ENCODE peak calls at places on chromosome 3, in ten cellular contexts. One of them, this sample, is unnamed.

GRCh38 chr3:155604126-155604525 is 140.7 kb downstream of the PLCH1 start:
- DNase-seq in PC-9: no peak
- DNase-seq in astrocyte of the cerebellum: no peak
- DNase-seq in cardiac fibroblast: no peak
- DNase-seq in kidney tubule cell: no peak
- DNase-seq in AG09309: no peak
- DNase-seq in CD8-positive, alpha-beta memory T cell: no peak
- DNase-seq in activated T-cell treated with anti-CD3 and anti-CD28 coated beads, Interleukin-2, amount 50 U/mL, for 24 hours: no peak
- DNase-seq in adrenal gland: no peak
- DNase-seq in A172: no peak
- DNase-seq in this sample: peak

GRCh38 chr3:194134231-194134756 is 1.7 kb upstream of the HES1 start:
- DNase-seq in PC-9: no peak
- DNase-seq in astrocyte of the cerebellum: no peak
- DNase-seq in cardiac fibroblast: no peak
- DNase-seq in kidney tubule cell: peak
- DNase-seq in AG09309: no peak
- DNase-seq in CD8-positive, alpha-beta memory T cell: peak
- DNase-seq in activated T-cell treated with anti-CD3 and anti-CD28 coated beads, Interleukin-2, amount 50 U/mL, for 24 hours: peak
- DNase-seq in adrenal gland: peak
- DNase-seq in A172: no peak
- DNase-seq in this sample: no peak

GRCh38 chr3:16595778-16596177 is 9.4 kb downstream of the DAZL start:
- DNase-seq in PC-9: no peak
- DNase-seq in astrocyte of the cerebellum: no peak
- DNase-seq in cardiac fibroblast: no peak
- DNase-seq in kidney tubule cell: no peak
- DNase-seq in AG09309: no peak
- DNase-seq in CD8-positive, alpha-beta memory T cell: no peak
- DNase-seq in activated T-cell treated with anti-CD3 and anti-CD28 coated beads, Interleukin-2, amount 50 U/mL, for 24 hours: no peak
- DNase-seq in adrenal gland: no peak
- DNase-seq in A172: no peak
- DNase-seq in this sample: peak

GRCh38 chr3:86996261-86996955 is 5.5 kb upstream of the VGLL3 start:
- DNase-seq in PC-9: no peak
- DNase-seq in astrocyte of the cerebellum: no peak
- DNase-seq in cardiac fibroblast: peak
- DNase-seq in kidney tubule cell: no peak
- DNase-seq in AG09309: no peak
- DNase-seq in CD8-positive, alpha-beta memory T cell: no peak
- DNase-seq in activated T-cell treated with anti-CD3 and anti-CD28 coated beads, Interleukin-2, amount 50 U/mL, for 24 hours: no peak
- DNase-seq in adrenal gland: no peak
- DNase-seq in A172: no peak
- DNase-seq in this sample: no peak

GRCh38 chr3:134810850-134811249 is 15.8 kb downstream of the EPHB1 start:
- DNase-seq in PC-9: no peak
- DNase-seq in astrocyte of the cerebellum: no peak
- DNase-seq in cardiac fibroblast: no peak
- DNase-seq in kidney tubule cell: no peak
- DNase-seq in AG09309: no peak
- DNase-seq in CD8-positive, alpha-beta memory T cell: no peak
- DNase-seq in activated T-cell treated with anti-CD3 and anti-CD28 coated beads, Interleukin-2, amount 50 U/mL, for 24 hours: no peak
- DNase-seq in adrenal gland: peak
- DNase-seq in A172: no peak
- DNase-seq in this sample: no peak

GRCh38 chr3:126859415-126860246 is 123.3 kb upstream of the PLXNA1 start:
- DNase-seq in PC-9: no peak
- DNase-seq in astrocyte of the cerebellum: no peak
- DNase-seq in cardiac fibroblast: no peak
- DNase-seq in kidney tubule cell: no peak
- DNase-seq in AG09309: no peak
- DNase-seq in CD8-positive, alpha-beta memory T cell: no peak
- DNase-seq in activated T-cell treated with anti-CD3 and anti-CD28 coated beads, Interleukin-2, amount 50 U/mL, for 24 hours: no peak
- DNase-seq in adrenal gland: no peak
- DNase-seq in A172: no peak
- DNase-seq in this sample: no peak

GRCh38 chr3:94063497-94064119 is 747 bp downstream of the NSUN3 start:
- DNase-seq in PC-9: no peak
- DNase-seq in astrocyte of the cerebellum: no peak
- DNase-seq in cardiac fibroblast: no peak
- DNase-seq in kidney tubule cell: no peak
- DNase-seq in AG09309: no peak
- DNase-seq in CD8-positive, alpha-beta memory T cell: no peak
- DNase-seq in activated T-cell treated with anti-CD3 and anti-CD28 coated beads, Interleukin-2, amount 50 U/mL, for 24 hours: no peak
- DNase-seq in adrenal gland: no peak
- DNase-seq in A172: peak
- DNase-seq in this sample: no peak

GRCh38 chr3:41936384-41936783 is 25.5 kb downstream of the ULK4 start:
- DNase-seq in PC-9: no peak
- DNase-seq in astrocyte of the cerebellum: no peak
- DNase-seq in cardiac fibroblast: no peak
- DNase-seq in kidney tubule cell: no peak
- DNase-seq in AG09309: no peak
- DNase-seq in CD8-positive, alpha-beta memory T cell: no peak
- DNase-seq in activated T-cell treated with anti-CD3 and anti-CD28 coated beads, Interleukin-2, amount 50 U/mL, for 24 hours: no peak
- DNase-seq in adrenal gland: no peak
- DNase-seq in A172: no peak
- DNase-seq in this sample: no peak

GRCh38 chr3:194069421-194070219 is 66.3 kb upstream of the HES1 start:
- DNase-seq in PC-9: no peak
- DNase-seq in astrocyte of the cerebellum: no peak
- DNase-seq in cardiac fibroblast: peak
- DNase-seq in kidney tubule cell: no peak
- DNase-seq in AG09309: peak
- DNase-seq in CD8-positive, alpha-beta memory T cell: no peak
- DNase-seq in activated T-cell treated with anti-CD3 and anti-CD28 coated beads, Interleukin-2, amount 50 U/mL, for 24 hours: no peak
- DNase-seq in adrenal gland: no peak
- DNase-seq in A172: no peak
- DNase-seq in this sample: peak

GRCh38 chr3:131688370-131688769 is 185.6 kb upstream of the MRPL3 start:
- DNase-seq in PC-9: no peak
- DNase-seq in astrocyte of the cerebellum: peak
- DNase-seq in cardiac fibroblast: peak
- DNase-seq in kidney tubule cell: no peak
- DNase-seq in AG09309: peak
- DNase-seq in CD8-positive, alpha-beta memory T cell: no peak
- DNase-seq in activated T-cell treated with anti-CD3 and anti-CD28 coated beads, Interleukin-2, amount 50 U/mL, for 24 hours: no peak
- DNase-seq in adrenal gland: no peak
- DNase-seq in A172: no peak
- DNase-seq in this sample: peak

GRCh38 chr3:54888162-54888561 is 39.7 kb downstream of the LRTM1 start:
- DNase-seq in PC-9: no peak
- DNase-seq in astrocyte of the cerebellum: no peak
- DNase-seq in cardiac fibroblast: no peak
- DNase-seq in kidney tubule cell: no peak
- DNase-seq in AG09309: no peak
- DNase-seq in CD8-positive, alpha-beta memory T cell: no peak
- DNase-seq in activated T-cell treated with anti-CD3 and anti-CD28 coated beads, Interleukin-2, amount 50 U/mL, for 24 hours: no peak
- DNase-seq in adrenal gland: no peak
- DNase-seq in A172: no peak
- DNase-seq in this sample: no peak

GRCh38 chr3:63096248-63097058 is 181.7 kb upstream of the SYNPR start:
- DNase-seq in PC-9: peak
- DNase-seq in astrocyte of the cerebellum: no peak
- DNase-seq in cardiac fibroblast: no peak
- DNase-seq in kidney tubule cell: no peak
- DNase-seq in AG09309: no peak
- DNase-seq in CD8-positive, alpha-beta memory T cell: no peak
- DNase-seq in activated T-cell treated with anti-CD3 and anti-CD28 coated beads, Interleukin-2, amount 50 U/mL, for 24 hours: no peak
- DNase-seq in adrenal gland: no peak
- DNase-seq in A172: no peak
- DNase-seq in this sample: no peak

GRCh38 chr3:186400677-186401076 is 38.6 kb upstream of the DGKG start:
- DNase-seq in PC-9: no peak
- DNase-seq in astrocyte of the cerebellum: no peak
- DNase-seq in cardiac fibroblast: peak
- DNase-seq in kidney tubule cell: no peak
- DNase-seq in AG09309: no peak
- DNase-seq in CD8-positive, alpha-beta memory T cell: no peak
- DNase-seq in activated T-cell treated with anti-CD3 and anti-CD28 coated beads, Interleukin-2, amount 50 U/mL, for 24 hours: no peak
- DNase-seq in adrenal gland: no peak
- DNase-seq in A172: peak
- DNase-seq in this sample: peak

GRCh38 chr3:122952509-122952908 is 75.1 kb downstream of the SEMA5B start:
- DNase-seq in PC-9: peak
- DNase-seq in astrocyte of the cerebellum: no peak
- DNase-seq in cardiac fibroblast: peak
- DNase-seq in kidney tubule cell: peak
- DNase-seq in AG09309: no peak
- DNase-seq in CD8-positive, alpha-beta memory T cell: no peak
- DNase-seq in activated T-cell treated with anti-CD3 and anti-CD28 coated beads, Interleukin-2, amount 50 U/mL, for 24 hours: no peak
- DNase-seq in adrenal gland: no peak
- DNase-seq in A172: no peak
- DNase-seq in this sample: peak

GRCh38 chr3:30188713-30189112 is 417.7 kb upstream of the TGFBR2 start:
- DNase-seq in PC-9: peak
- DNase-seq in astrocyte of the cerebellum: no peak
- DNase-seq in cardiac fibroblast: no peak
- DNase-seq in kidney tubule cell: peak
- DNase-seq in AG09309: no peak
- DNase-seq in CD8-positive, alpha-beta memory T cell: no peak
- DNase-seq in activated T-cell treated with anti-CD3 and anti-CD28 coated beads, Interleukin-2, amount 50 U/mL, for 24 hours: no peak
- DNase-seq in adrenal gland: peak
- DNase-seq in A172: peak
- DNase-seq in this sample: peak

GRCh38 chr3:170953229-170953628 is 44.8 kb upstream of the EIF5A2 start:
- DNase-seq in PC-9: no peak
- DNase-seq in astrocyte of the cerebellum: no peak
- DNase-seq in cardiac fibroblast: no peak
- DNase-seq in kidney tubule cell: no peak
- DNase-seq in AG09309: no peak
- DNase-seq in CD8-positive, alpha-beta memory T cell: no peak
- DNase-seq in activated T-cell treated with anti-CD3 and anti-CD28 coated beads, Interleukin-2, amount 50 U/mL, for 24 hours: no peak
- DNase-seq in adrenal gland: no peak
- DNase-seq in A172: no peak
- DNase-seq in this sample: no peak

GRCh38 chr3:69972672-69973071 is 26.9 kb upstream of the SAMMSON start:
- DNase-seq in PC-9: no peak
- DNase-seq in astrocyte of the cerebellum: no peak
- DNase-seq in cardiac fibroblast: no peak
- DNase-seq in kidney tubule cell: no peak
- DNase-seq in AG09309: no peak
- DNase-seq in CD8-positive, alpha-beta memory T cell: no peak
- DNase-seq in activated T-cell treated with anti-CD3 and anti-CD28 coated beads, Interleukin-2, amount 50 U/mL, for 24 hours: no peak
- DNase-seq in adrenal gland: no peak
- DNase-seq in A172: no peak
- DNase-seq in this sample: no peak

GRCh38 chr3:45640091-45640507 is 45.5 kb downstream of the LIMD1 start:
- DNase-seq in PC-9: no peak
- DNase-seq in astrocyte of the cerebellum: no peak
- DNase-seq in cardiac fibroblast: no peak
- DNase-seq in kidney tubule cell: peak
- DNase-seq in AG09309: no peak
- DNase-seq in CD8-positive, alpha-beta memory T cell: no peak
- DNase-seq in activated T-cell treated with anti-CD3 and anti-CD28 coated beads, Interleukin-2, amount 50 U/mL, for 24 hours: no peak
- DNase-seq in adrenal gland: no peak
- DNase-seq in A172: peak
- DNase-seq in this sample: no peak

GRCh38 chr3:64908292-64908691 is 220.5 kb upstream of the ADAMTS9 start:
- DNase-seq in PC-9: no peak
- DNase-seq in astrocyte of the cerebellum: no peak
- DNase-seq in cardiac fibroblast: no peak
- DNase-seq in kidney tubule cell: peak
- DNase-seq in AG09309: no peak
- DNase-seq in CD8-positive, alpha-beta memory T cell: no peak
- DNase-seq in activated T-cell treated with anti-CD3 and anti-CD28 coated beads, Interleukin-2, amount 50 U/mL, for 24 hours: no peak
- DNase-seq in adrenal gland: no peak
- DNase-seq in A172: peak
- DNase-seq in this sample: no peak

GRCh38 chr3:188830955-188831354 is 340.8 kb upstream of the TPRG1 start:
- DNase-seq in PC-9: no peak
- DNase-seq in astrocyte of the cerebellum: no peak
- DNase-seq in cardiac fibroblast: peak
- DNase-seq in kidney tubule cell: no peak
- DNase-seq in AG09309: no peak
- DNase-seq in CD8-positive, alpha-beta memory T cell: no peak
- DNase-seq in activated T-cell treated with anti-CD3 and anti-CD28 coated beads, Interleukin-2, amount 50 U/mL, for 24 hours: no peak
- DNase-seq in adrenal gland: no peak
- DNase-seq in A172: peak
- DNase-seq in this sample: peak

GRCh38 chr3:138946554-138947302 is at the start of the genes FOXL2 and FOXL2NB:
- DNase-seq in PC-9: no peak
- DNase-seq in astrocyte of the cerebellum: no peak
- DNase-seq in cardiac fibroblast: peak
- DNase-seq in kidney tubule cell: no peak
- DNase-seq in AG09309: no peak
- DNase-seq in CD8-positive, alpha-beta memory T cell: no peak
- DNase-seq in activated T-cell treated with anti-CD3 and anti-CD28 coated beads, Interleukin-2, amount 50 U/mL, for 24 hours: peak
- DNase-seq in adrenal gland: peak
- DNase-seq in A172: peak
- DNase-seq in this sample: no peak

GRCh38 chr3:86051058-86051457 is 939.9 kb downstream of the VGLL3 start:
- DNase-seq in PC-9: no peak
- DNase-seq in astrocyte of the cerebellum: no peak
- DNase-seq in cardiac fibroblast: no peak
- DNase-seq in kidney tubule cell: no peak
- DNase-seq in AG09309: no peak
- DNase-seq in CD8-positive, alpha-beta memory T cell: no peak
- DNase-seq in activated T-cell treated with anti-CD3 and anti-CD28 coated beads, Interleukin-2, amount 50 U/mL, for 24 hours: no peak
- DNase-seq in adrenal gland: no peak
- DNase-seq in A172: no peak
- DNase-seq in this sample: no peak

GRCh38 chr3:7194081-7194835 is 333.3 kb downstream of the GRM7 start:
- DNase-seq in PC-9: no peak
- DNase-seq in astrocyte of the cerebellum: no peak
- DNase-seq in cardiac fibroblast: no peak
- DNase-seq in kidney tubule cell: peak
- DNase-seq in AG09309: no peak
- DNase-seq in CD8-positive, alpha-beta memory T cell: no peak
- DNase-seq in activated T-cell treated with anti-CD3 and anti-CD28 coated beads, Interleukin-2, amount 50 U/mL, for 24 hours: no peak
- DNase-seq in adrenal gland: no peak
- DNase-seq in A172: no peak
- DNase-seq in this sample: no peak

GRCh38 chr3:33277193-33277882 is at the start of gene FBXL2:
- DNase-seq in PC-9: peak
- DNase-seq in astrocyte of the cerebellum: peak
- DNase-seq in cardiac fibroblast: peak
- DNase-seq in kidney tubule cell: peak
- DNase-seq in AG09309: no peak
- DNase-seq in CD8-positive, alpha-beta memory T cell: no peak
- DNase-seq in activated T-cell treated with anti-CD3 and anti-CD28 coated beads, Interleukin-2, amount 50 U/mL, for 24 hours: peak
- DNase-seq in adrenal gland: peak
- DNase-seq in A172: peak
- DNase-seq in this sample: peak

GRCh38 chr3:12934431-12934830 is 93.1 kb upstream of the RPL32 start:
- DNase-seq in PC-9: no peak
- DNase-seq in astrocyte of the cerebellum: peak
- DNase-seq in cardiac fibroblast: peak
- DNase-seq in kidney tubule cell: peak
- DNase-seq in AG09309: peak
- DNase-seq in CD8-positive, alpha-beta memory T cell: no peak
- DNase-seq in activated T-cell treated with anti-CD3 and anti-CD28 coated beads, Interleukin-2, amount 50 U/mL, for 24 hours: no peak
- DNase-seq in adrenal gland: peak
- DNase-seq in A172: peak
- DNase-seq in this sample: no peak

GRCh38 chr3:144265527-144266100 is 294.0 kb downstream of the DIPK2A start:
- DNase-seq in PC-9: no peak
- DNase-seq in astrocyte of the cerebellum: peak
- DNase-seq in cardiac fibroblast: peak
- DNase-seq in kidney tubule cell: no peak
- DNase-seq in AG09309: peak
- DNase-seq in CD8-positive, alpha-beta memory T cell: no peak
- DNase-seq in activated T-cell treated with anti-CD3 and anti-CD28 coated beads, Interleukin-2, amount 50 U/mL, for 24 hours: no peak
- DNase-seq in adrenal gland: no peak
- DNase-seq in A172: no peak
- DNase-seq in this sample: no peak

GRCh38 chr3:66473181-66473580 is 27.6 kb downstream of the LRIG1 start:
- DNase-seq in PC-9: no peak
- DNase-seq in astrocyte of the cerebellum: no peak
- DNase-seq in cardiac fibroblast: peak
- DNase-seq in kidney tubule cell: no peak
- DNase-seq in AG09309: no peak
- DNase-seq in CD8-positive, alpha-beta memory T cell: no peak
- DNase-seq in activated T-cell treated with anti-CD3 and anti-CD28 coated beads, Interleukin-2, amount 50 U/mL, for 24 hours: no peak
- DNase-seq in adrenal gland: no peak
- DNase-seq in A172: no peak
- DNase-seq in this sample: no peak

This sample was measured in PC-3.